ENCODE peak calls at places on chromosomes 12 and 14, in seven cellular contexts. One of them, this sample, is unnamed.

GRCh38 chr12:88052686-88053085 is 23.5 kb upstream of the C12orf50 start:
- DNase-seq in stomach: no peak
- DNase-seq in tibial artery: no peak
- DNase-seq in A549: peak; percentile 71
- DNase-seq in Karpas-422: peak; percentile 76
- DNase-seq in suprapubic skin: no peak
- DNase-seq in adrenal gland: no peak
- DNase-seq in this sample: no peak

GRCh38 chr12:40232602-40233001 is 7.8 kb downstream of the LRRK2 start:
- DNase-seq in stomach: no peak
- DNase-seq in tibial artery: no peak
- DNase-seq in A549: no peak
- DNase-seq in Karpas-422: peak; percentile 75
- DNase-seq in suprapubic skin: no peak
- DNase-seq in adrenal gland: no peak
- DNase-seq in this sample: no peak

GRCh38 chr14:75989134-75989533 is 3.6 kb downstream of the IFT43 start:
- DNase-seq in stomach: no peak
- DNase-seq in tibial artery: peak; percentile 75
- DNase-seq in A549: peak; percentile 28
- DNase-seq in Karpas-422: no peak
- DNase-seq in suprapubic skin: no peak
- DNase-seq in adrenal gland: peak; percentile 34
- DNase-seq in this sample: no peak

GRCh38 chr14:49861581-49861922 is 9.0 kb upstream of the NEMF start:
- DNase-seq in stomach: peak; percentile 53
- DNase-seq in tibial artery: peak; percentile 84
- DNase-seq in A549: peak; percentile 84
- DNase-seq in Karpas-422: peak; percentile 93
- DNase-seq in suprapubic skin: peak; percentile 81
- DNase-seq in adrenal gland: peak; percentile 68
- DNase-seq in this sample: peak; percentile 85

GRCh38 chr14:34013714-34014055 is 62.8 kb upstream of the EGLN3 start:
- DNase-seq in stomach: no peak
- DNase-seq in tibial artery: no peak
- DNase-seq in A549: no peak
- DNase-seq in Karpas-422: no peak
- DNase-seq in suprapubic skin: no peak
- DNase-seq in adrenal gland: no peak
- DNase-seq in this sample: no peak

GRCh38 chr14:96108061-96108795 is 69.1 kb downstream of the C14orf132 start:
- DNase-seq in stomach: no peak
- DNase-seq in tibial artery: no peak
- DNase-seq in A549: no peak
- DNase-seq in Karpas-422: no peak
- DNase-seq in suprapubic skin: no peak
- DNase-seq in adrenal gland: no peak
- DNase-seq in this sample: no peak

GRCh38 chr12:75455839-75456238 is 24.7 kb upstream of the GLIPR1 start:
- DNase-seq in stomach: no peak
- DNase-seq in tibial artery: no peak
- DNase-seq in A549: no peak
- DNase-seq in Karpas-422: no peak
- DNase-seq in suprapubic skin: no peak
- DNase-seq in adrenal gland: no peak
- DNase-seq in this sample: no peak

GRCh38 chr12:33830070-33830469 is 192.2 kb upstream of the ALG10 start:
- DNase-seq in stomach: no peak
- DNase-seq in tibial artery: no peak
- DNase-seq in A549: no peak
- DNase-seq in Karpas-422: no peak
- DNase-seq in suprapubic skin: no peak
- DNase-seq in adrenal gland: no peak
- DNase-seq in this sample: no peak

GRCh38 chr12:108477055-108477880 is 37.8 kb upstream of the FICD start:
- DNase-seq in stomach: no peak
- DNase-seq in tibial artery: no peak
- DNase-seq in A549: peak; percentile 14
- DNase-seq in Karpas-422: no peak
- DNase-seq in suprapubic skin: no peak
- DNase-seq in adrenal gland: no peak
- DNase-seq in this sample: no peak

GRCh38 chr12:124916370-124917134 is 2.1 kb upstream of the UBC start:
- DNase-seq in stomach: peak; percentile 83
- DNase-seq in tibial artery: peak; percentile 92
- DNase-seq in A549: peak; percentile 96
- DNase-seq in Karpas-422: peak; percentile 78
- DNase-seq in suprapubic skin: peak; percentile 84
- DNase-seq in adrenal gland: peak; percentile 87
- DNase-seq in this sample: peak; percentile 84

GRCh38 chr12:68631177-68631576 is 20.5 kb downstream of the RAP1B start:
- DNase-seq in stomach: no peak
- DNase-seq in tibial artery: no peak
- DNase-seq in A549: no peak
- DNase-seq in Karpas-422: no peak
- DNase-seq in suprapubic skin: no peak
- DNase-seq in adrenal gland: no peak
- DNase-seq in this sample: no peak

GRCh38 chr14:32669416-32669815 is 269.3 kb upstream of the NPAS3 start:
- DNase-seq in stomach: no peak
- DNase-seq in tibial artery: no peak
- DNase-seq in A549: no peak
- DNase-seq in Karpas-422: no peak
- DNase-seq in suprapubic skin: no peak
- DNase-seq in adrenal gland: no peak
- DNase-seq in this sample: no peak

GRCh38 chr14:96559571-96559970 is 57.4 kb downstream of the PAPOLA start:
- DNase-seq in stomach: no peak
- DNase-seq in tibial artery: no peak
- DNase-seq in A549: no peak
- DNase-seq in Karpas-422: no peak
- DNase-seq in suprapubic skin: no peak
- DNase-seq in adrenal gland: no peak
- DNase-seq in this sample: no peak

GRCh38 chr14:96797943-96798349 is 764 bp downstream of the VRK1 start:
- DNase-seq in stomach: no peak
- DNase-seq in tibial artery: no peak
- DNase-seq in A549: peak; percentile 16
- DNase-seq in Karpas-422: no peak
- DNase-seq in suprapubic skin: no peak
- DNase-seq in adrenal gland: no peak
- DNase-seq in this sample: no peak

GRCh38 chr12:48985475-48985897 is 7.4 kb downstream of the WNT1 start:
- DNase-seq in stomach: no peak
- DNase-seq in tibial artery: no peak
- DNase-seq in A549: no peak
- DNase-seq in Karpas-422: no peak
- DNase-seq in suprapubic skin: no peak
- DNase-seq in adrenal gland: no peak
- DNase-seq in this sample: no peak

GRCh38 chr14:65169351-65169750 is 67.0 kb upstream of the MAX start:
- DNase-seq in stomach: no peak
- DNase-seq in tibial artery: no peak
- DNase-seq in A549: no peak
- DNase-seq in Karpas-422: no peak
- DNase-seq in suprapubic skin: no peak
- DNase-seq in adrenal gland: no peak
- DNase-seq in this sample: no peak

DNA sequence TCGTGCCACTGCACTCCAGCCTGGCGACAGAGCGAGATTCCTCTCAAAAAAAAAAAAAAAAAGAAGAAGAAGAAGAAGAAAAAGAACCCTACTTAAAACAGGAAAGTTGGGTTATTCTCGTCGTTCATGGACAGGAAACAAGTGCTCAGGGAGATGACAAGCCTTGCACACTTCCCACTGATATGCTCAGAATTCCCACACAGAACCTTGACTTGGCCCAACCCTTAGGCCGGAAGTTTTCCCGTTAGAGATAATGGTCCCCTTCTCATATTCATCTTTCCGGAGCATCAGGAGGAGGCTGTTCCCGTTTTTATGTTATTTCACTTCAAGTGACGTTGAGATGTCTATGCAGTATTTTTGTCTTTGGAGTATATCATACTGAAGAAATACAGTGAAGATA is 36.2 kb downstream of the APOBEC1 start:
- DNase-seq in stomach: no peak
- DNase-seq in tibial artery: no peak
- DNase-seq in A549: no peak
- DNase-seq in Karpas-422: no peak
- DNase-seq in suprapubic skin: no peak
- DNase-seq in adrenal gland: no peak
- DNase-seq in this sample: no peak
- H3K27ac ChIP-seq in stomach: no peak overlapping the region
- H3K27ac ChIP-seq in tibial artery: no peak overlapping the region
- H3K27ac ChIP-seq in A549: no peak overlapping the region
- H3K27ac ChIP-seq in Karpas-422: no peak overlapping the region
- H3K27ac ChIP-seq in suprapubic skin: no peak overlapping the region
- H3K27ac ChIP-seq in adrenal gland: no peak overlapping the region
- H3K27ac ChIP-seq in this sample: no peak overlapping the region

DNA sequence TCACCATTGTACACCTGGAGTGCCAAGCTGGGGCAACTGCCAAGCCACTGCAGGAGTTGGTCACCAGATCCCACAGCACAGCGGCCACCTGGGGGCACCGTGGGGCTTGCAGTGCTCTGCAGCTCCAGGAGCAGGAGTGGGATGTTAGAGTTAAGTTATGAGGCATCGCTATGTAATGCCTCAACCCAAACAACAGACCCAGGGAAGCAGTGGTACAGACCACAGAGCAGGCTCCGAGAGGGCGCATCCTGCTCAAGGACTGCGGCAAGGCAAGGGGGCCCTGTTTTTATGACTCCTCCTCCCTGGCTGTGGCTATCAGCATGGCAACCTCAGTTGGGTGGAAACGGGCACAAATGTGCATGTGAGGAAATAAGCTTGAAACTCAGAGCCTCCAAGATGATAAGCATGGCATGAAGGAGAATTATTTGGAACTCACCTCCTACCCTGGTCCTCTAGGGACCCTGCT is 63.1 kb downstream of the ARL6IP4 start:
- DNase-seq in stomach: peak; percentile 87
- DNase-seq in tibial artery: peak; percentile 92
- DNase-seq in A549: peak; percentile 77
- DNase-seq in Karpas-422: peak; percentile 72
- DNase-seq in suprapubic skin: no peak
- DNase-seq in adrenal gland: peak; percentile 85
- DNase-seq in this sample: peak; percentile 89
- H3K4me3 ChIP-seq in stomach: no peak overlapping the region
- H3K4me3 ChIP-seq in tibial artery: no peak overlapping the region
- H3K4me3 ChIP-seq in A549: no peak overlapping the region
- H3K4me3 ChIP-seq in Karpas-422: no peak overlapping the region
- H3K4me3 ChIP-seq in suprapubic skin: no peak overlapping the region
- H3K4me3 ChIP-seq in adrenal gland: no peak overlapping the region
- H3K4me3 ChIP-seq in this sample: peak overlapping the region; percentile 3

GRCh38 chr12:109540526-109541411 is 32.5 kb downstream of the MMAB start:
- DNase-seq in stomach: no peak
- DNase-seq in tibial artery: no peak
- DNase-seq in A549: no peak
- DNase-seq in Karpas-422: no peak
- DNase-seq in suprapubic skin: no peak
- DNase-seq in adrenal gland: no peak
- DNase-seq in this sample: no peak

GRCh38 chr12:109538191-109538863 is 35.0 kb downstream of the MMAB start:
- DNase-seq in stomach: no peak
- DNase-seq in tibial artery: no peak
- DNase-seq in A549: no peak
- DNase-seq in Karpas-422: no peak
- DNase-seq in suprapubic skin: no peak
- DNase-seq in adrenal gland: no peak
- DNase-seq in this sample: no peak

GRCh38 chr12:109537136-109537535 is 36.2 kb downstream of the MMAB start:
- DNase-seq in stomach: no peak
- DNase-seq in tibial artery: no peak
- DNase-seq in A549: no peak
- DNase-seq in Karpas-422: no peak
- DNase-seq in suprapubic skin: no peak
- DNase-seq in adrenal gland: no peak
- DNase-seq in this sample: no peak

GRCh38 chr12:109541412-109541725 is 31.9 kb downstream of the MMAB start:
- DNase-seq in stomach: no peak
- DNase-seq in tibial artery: no peak
- DNase-seq in A549: no peak
- DNase-seq in Karpas-422: no peak
- DNase-seq in suprapubic skin: no peak
- DNase-seq in adrenal gland: peak; percentile 48
- DNase-seq in this sample: no peak

DNA sequence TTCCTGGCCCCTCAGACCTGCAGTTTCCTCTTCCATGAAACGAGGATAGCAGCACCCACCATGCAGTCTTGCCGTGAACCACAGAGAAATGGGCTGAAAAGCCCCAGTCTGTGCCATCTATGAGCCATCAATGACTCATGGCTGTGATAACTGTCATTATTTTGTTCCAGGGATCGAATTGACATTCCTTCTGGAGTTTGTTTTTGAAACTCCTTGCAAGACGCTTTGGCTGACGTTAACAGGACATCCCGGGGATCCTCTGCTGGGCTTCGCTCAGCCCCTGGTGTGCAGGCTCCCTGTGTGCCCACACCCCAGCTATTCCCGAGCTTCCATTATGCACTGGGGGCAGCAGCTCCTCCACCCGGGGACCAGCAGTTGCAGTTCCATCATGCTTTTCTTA is 33.8 kb downstream of the MMAB start:
- DNase-seq in stomach: no peak
- DNase-seq in tibial artery: no peak
- DNase-seq in A549: no peak
- DNase-seq in Karpas-422: no peak
- DNase-seq in suprapubic skin: no peak
- DNase-seq in adrenal gland: no peak
- DNase-seq in this sample: no peak
- H3K27ac ChIP-seq in stomach: no peak overlapping the region
- H3K27ac ChIP-seq in tibial artery: no peak overlapping the region
- H3K27ac ChIP-seq in A549: no peak overlapping the region
- H3K27ac ChIP-seq in Karpas-422: no peak overlapping the region
- H3K27ac ChIP-seq in suprapubic skin: no peak overlapping the region
- H3K27ac ChIP-seq in adrenal gland: no peak overlapping the region
- H3K27ac ChIP-seq in this sample: no peak overlapping the region

GRCh38 chr12:16607895-16608294 is 1.9 kb upstream of the LMO3 start:
- DNase-seq in stomach: no peak
- DNase-seq in tibial artery: no peak
- DNase-seq in A549: no peak
- DNase-seq in Karpas-422: no peak
- DNase-seq in suprapubic skin: no peak
- DNase-seq in adrenal gland: no peak
- DNase-seq in this sample: no peak

GRCh38 chr12:16610743-16611142 is 4.8 kb upstream of the LMO3 start:
- DNase-seq in stomach: no peak
- DNase-seq in tibial artery: no peak
- DNase-seq in A549: no peak
- DNase-seq in Karpas-422: no peak
- DNase-seq in suprapubic skin: no peak
- DNase-seq in adrenal gland: no peak
- DNase-seq in this sample: no peak

GRCh38 chr12:16610006-16610520 is 4.1 kb upstream of the LMO3 start:
- DNase-seq in stomach: no peak
- DNase-seq in tibial artery: no peak
- DNase-seq in A549: no peak
- DNase-seq in Karpas-422: no peak
- DNase-seq in suprapubic skin: no peak
- DNase-seq in adrenal gland: no peak
- DNase-seq in this sample: no peak

GRCh38 chr12:16608346-16608745 is 2.4 kb upstream of the LMO3 start:
- DNase-seq in stomach: no peak
- DNase-seq in tibial artery: no peak
- DNase-seq in A549: no peak
- DNase-seq in Karpas-422: no peak
- DNase-seq in suprapubic skin: no peak
- DNase-seq in adrenal gland: no peak
- DNase-seq in this sample: no peak

GRCh38 chr12:16609140-16609539 is 3.2 kb upstream of the LMO3 start:
- DNase-seq in stomach: no peak
- DNase-seq in tibial artery: no peak
- DNase-seq in A549: no peak
- DNase-seq in Karpas-422: no peak
- DNase-seq in suprapubic skin: no peak
- DNase-seq in adrenal gland: no peak
- DNase-seq in this sample: no peak
- H3K4me3 ChIP-seq in stomach: peak overlapping the region; percentile 22
- H3K4me3 ChIP-seq in tibial artery: peak overlapping the region; percentile 26
- H3K4me3 ChIP-seq in A549: no peak overlapping the region
- H3K4me3 ChIP-seq in Karpas-422: no peak overlapping the region
- H3K4me3 ChIP-seq in suprapubic skin: no peak overlapping the region
- H3K4me3 ChIP-seq in adrenal gland: no peak overlapping the region
- H3K4me3 ChIP-seq in this sample: peak overlapping the region; percentile 57